ENCODE peak calls at places on chromosomes 2 and 18, in five cellular contexts. Y is glomerular endothelial cell, S is GM10248, U is ELF-1, B is AG08395. J is an unnamed sample.

GRCh38 chr2:200159829-200160781 is 146.4 kb upstream of the SPATS2L start:
- DNase-seq in Y (no peak), S (no peak), U (no peak), B (peak), J (no peak)

GRCh38 chr18:28735731-28736130 is 558.8 kb upstream of the CDH2 start:
- DNase-seq in Y (peak), S (no peak), U (no peak), B (peak), J (no peak)

GRCh38 chr2:225004531-225004930 is 37.7 kb downstream of the DOCK10 start:
- DNase-seq in Y (no peak), S (no peak), U (no peak), B (no peak), J (no peak)

GRCh38 chr2:160906878-160907277 is 253.3 kb upstream of the TANK start:
- DNase-seq in Y (no peak), S (no peak), U (peak), B (no peak), J (no peak)

GRCh38 chr2:8566788-8567468 is 114.9 kb upstream of the ID2 start:
- DNase-seq in Y (no peak), S (no peak), U (no peak), B (no peak), J (peak)

GRCh38 chr2:27023740-27024139 is 9.0 kb upstream of the TMEM214 start:
- DNase-seq in Y (no peak), S (no peak), U (no peak), B (no peak), J (no peak)

GRCh38 chr2:102514061-102514785 is 41.2 kb downstream of the SLC9A4 start:
- DNase-seq in Y (peak), S (no peak), U (no peak), B (peak), J (no peak)

GRCh38 chr2:147546109-147546508 is 298.7 kb upstream of the ACVR2A start:
- DNase-seq in Y (no peak), S (no peak), U (no peak), B (no peak), J (no peak)

GRCh38 chr2:190596998-190597397 is 51.9 kb upstream of the NAB1 start:
- DNase-seq in Y (no peak), S (no peak), U (no peak), B (no peak), J (no peak)

GRCh38 chr2:236211281-236211680 is 43.1 kb upstream of the GBX2 start:
- DNase-seq in Y (no peak), S (no peak), U (no peak), B (no peak), J (no peak)

GRCh38 chr2:21413082-21413481 is 289.3 kb downstream of the TDRD15 start:
- DNase-seq in Y (no peak), S (no peak), U (no peak), B (no peak), J (no peak)

GRCh38 chr2:46305767-46306166 is 8.6 kb downstream of the EPAS1 start:
- DNase-seq in Y (no peak), S (no peak), U (no peak), B (no peak), J (no peak)

GRCh38 chr2:28752608-28752984 is 966 bp downstream of the PPP1CB start:
- DNase-seq in Y (no peak), S (no peak), U (no peak), B (no peak), J (no peak)

GRCh38 chr18:7872569-7872968 is 305.5 kb downstream of the PTPRM start:
- DNase-seq in Y (peak), S (no peak), U (no peak), B (peak), J (no peak)

GRCh38 chr2:161063074-161063945 is 96.9 kb upstream of the TANK start:
- DNase-seq in Y (peak), S (peak), U (peak), B (peak), J (peak)

GRCh38 chr2:98900721-98901120 is 35.3 kb downstream of the CRACDL start:
- DNase-seq in Y (no peak), S (no peak), U (no peak), B (no peak), J (no peak)

GRCh38 chr18:69259282-69259681 is 141.4 kb upstream of the DOK6 start:
- DNase-seq in Y (no peak), S (no peak), U (no peak), B (no peak), J (no peak)

GRCh38 chr2:62831729-62832128 is 126.2 kb downstream of the EHBP1 start:
- DNase-seq in Y (no peak), S (peak), U (no peak), B (no peak), J (no peak)